ENCODE peak calls at places on chromosome X, in five cellular contexts. G, U, Q, T and J are unnamed samples.

GRCh38 chrX:34365482-34365881 is 233.4 kb upstream of the FAM47A start:
- DNase-seq in G (peak), U (peak), Q (no peak), T (no peak), J (no peak)

GRCh38 chrX:153900806-153901752 is 3.4 kb upstream of the AVPR2 start:
- DNase-seq in G (peak), U (peak), Q (no peak), T (no peak), J (no peak)

GRCh38 chrX:81414630-81415029 is 212.7 kb downstream of the SH3BGRL start:
- DNase-seq in G (no peak), U (no peak), Q (no peak), T (no peak), J (no peak)

GRCh38 chrX:49276671-49277519 is 7.3 kb downstream of the PPP1R3F start:
- DNase-seq in G (no peak), U (no peak), Q (no peak), T (no peak), J (no peak)

GRCh38 chrX:115579786-115580294 is 18.9 kb downstream of the PLS3 start:
- DNase-seq in G (no peak), U (no peak), Q (no peak), T (no peak), J (no peak)

GRCh38 chrX:2817036-2817435 is 11.7 kb upstream of the GYG2 start:
- DNase-seq in G (no peak), U (no peak), Q (no peak), T (no peak), J (no peak)

GRCh38 chrX:77174680-77175336 is 272.4 kb upstream of the FGF16 start:
- DNase-seq in G (no peak), U (no peak), Q (no peak), T (no peak), J (no peak)

GRCh38 chrX:137031517-137032377 is 2.0 kb downstream of the GPR101 start:
- DNase-seq in G (peak), U (peak), Q (no peak), T (no peak), J (no peak)

GRCh38 chrX:154384284-154384892 is 5.3 kb downstream of the EMD start:
- DNase-seq in G (no peak), U (no peak), Q (no peak), T (no peak), J (no peak)

GRCh38 chrX:16418650-16419049 is 231.3 kb upstream of the S100G start:
- DNase-seq in G (no peak), U (no peak), Q (no peak), T (no peak), J (no peak)

GRCh38 chrX:40411350-40412111 is 169.2 kb upstream of the ATP6AP2 start:
- DNase-seq in G (peak), U (no peak), Q (no peak), T (no peak), J (no peak)

GRCh38 chrX:397575-397974 is 10.9 kb upstream of the PPP2R3B start:
- DNase-seq in G (peak), U (peak), Q (no peak), T (no peak), J (no peak)

GRCh38 chrX:19886375-19886774 is 1.0 kb downstream of the SH3KBP1 start:
- DNase-seq in G (peak), U (no peak), Q (no peak), T (no peak), J (no peak)